ENCODE peak calls at places on chromosomes 3 and 15, in seven cellular contexts. U is H1, I is HepG2, C is A549, X is HCT116, Y is K562, P is endothelial cell of umbilical vein. K is an unnamed sample.

GRCh38 chr3:15405448-15406050 is 21.8 kb downstream of the METTL6 start:
- DNase-seq in U (no peak), I (peak), C (peak), X (peak), Y (peak), P (peak), K (peak)

GRCh38 chr3:2096196-2096595 is 2.5 kb upstream of the CNTN4 start:
- DNase-seq in U (no peak), I (no peak), C (no peak), X (no peak), Y (no peak), P (no peak), K (no peak)

GRCh38 chr3:186930639-186931486 is 537 bp downstream of the ST6GAL1 start:
- DNase-seq in U (peak), I (peak), C (peak), X (peak), Y (peak), P (peak), K (peak)

GRCh38 chr3:189914799-189915198 is 205.9 kb downstream of the P3H2 start:
- DNase-seq in U (no peak), I (no peak), C (peak), X (no peak), Y (no peak), P (peak), K (peak)

GRCh38 chr15:31453558-31454318 is 127.1 kb downstream of the KLF13 start:
- DNase-seq in U (no peak), I (no peak), C (no peak), X (no peak), Y (no peak), P (no peak), K (no peak)

GRCh38 chr3:135995766-135996165 is 30.2 kb downstream of the PPP2R3A start:
- DNase-seq in U (no peak), I (no peak), C (no peak), X (no peak), Y (no peak), P (no peak), K (no peak)

GRCh38 chr15:49415638-49416037 is 7.4 kb upstream of the FGF7 start:
- DNase-seq in U (no peak), I (no peak), C (no peak), X (no peak), Y (no peak), P (peak), K (no peak)

GRCh38 chr3:72163809-72164634 is 379.1 kb upstream of the PROK2 start:
- DNase-seq in U (no peak), I (no peak), C (no peak), X (no peak), Y (peak), P (no peak), K (peak)

GRCh38 chr3:168093790-168094189 is 1.9 kb downstream of the GOLIM4 start:
- DNase-seq in U (no peak), I (no peak), C (no peak), X (no peak), Y (no peak), P (no peak), K (no peak)

GRCh38 chr3:69012836-69013255 is 638 bp downstream of the EOGT start:
- DNase-seq in U (peak), I (peak), C (peak), X (no peak), Y (no peak), P (peak), K (peak)

GRCh38 chr3:150090006-150090405 is 119.3 kb upstream of the PFN2 start:
- DNase-seq in U (no peak), I (no peak), C (no peak), X (no peak), Y (no peak), P (no peak), K (no peak)

GRCh38 chr3:109330405-109330804 is 6.9 kb downstream of the DPPA4 start:
- DNase-seq in U (no peak), I (no peak), C (no peak), X (no peak), Y (no peak), P (no peak), K (no peak)

GRCh38 chr3:105904683-105905320 is 36.0 kb upstream of the CBLB start:
- DNase-seq in U (no peak), I (no peak), C (no peak), X (no peak), Y (no peak), P (peak), K (no peak)

GRCh38 chr15:89391685-89392257 is 57.1 kb upstream of the POLG start:
- DNase-seq in U (no peak), I (no peak), C (no peak), X (no peak), Y (no peak), P (no peak), K (no peak)

GRCh38 chr3:62722344-62722743 is 152.9 kb downstream of the CADPS start:
- DNase-seq in U (no peak), I (no peak), C (no peak), X (no peak), Y (no peak), P (no peak), K (no peak)

GRCh38 chr3:165946360-165946759 is 109.1 kb upstream of the BCHE start:
- DNase-seq in U (no peak), I (no peak), C (no peak), X (no peak), Y (no peak), P (no peak), K (no peak)

GRCh38 chr3:184361532-184361931 is at the start of the genes CLCN2 and POLR2H:
- DNase-seq in U (peak), I (peak), C (no peak), X (no peak), Y (peak), P (peak), K (peak)

GRCh38 chr3:131192701-131193100 is 166.0 kb downstream of the NEK11 start:
- DNase-seq in U (no peak), I (no peak), C (no peak), X (no peak), Y (no peak), P (no peak), K (no peak)

GRCh38 chr3:28951773-28952556 is 328.9 kb upstream of the RBMS3 start:
- DNase-seq in U (no peak), I (no peak), C (no peak), X (no peak), Y (no peak), P (no peak), K (peak)

GRCh38 chr15:76340802-76341365 is 4.3 kb downstream of the ISL2 start:
- DNase-seq in U (peak), I (no peak), C (no peak), X (no peak), Y (no peak), P (no peak), K (no peak)

GRCh38 chr3:107611775-107612469 is 89.2 kb downstream of the BBX start:
- DNase-seq in U (no peak), I (no peak), C (no peak), X (no peak), Y (no peak), P (no peak), K (no peak)

GRCh38 chr3:73143821-73144237 is 82.4 kb downstream of the EBLN2 start:
- DNase-seq in U (no peak), I (no peak), C (no peak), X (no peak), Y (peak), P (no peak), K (no peak)

GRCh38 chr15:75697523-75698398 is 14.9 kb downstream of the CSPG4 start:
- DNase-seq in U (no peak), I (no peak), C (no peak), X (no peak), Y (no peak), P (no peak), K (no peak)

GRCh38 chr3:16102905-16103364 is 71.5 kb upstream of the GALNT15 start:
- DNase-seq in U (no peak), I (peak), C (no peak), X (no peak), Y (no peak), P (no peak), K (no peak)

GRCh38 chr15:57224664-57225063 is 151.6 kb upstream of the CGNL1 start:
- DNase-seq in U (no peak), I (no peak), C (no peak), X (no peak), Y (no peak), P (no peak), K (no peak)

GRCh38 chr3:64187065-64187959 is 38.0 kb downstream of the PRICKLE2 start:
- DNase-seq in U (no peak), I (peak), C (peak), X (no peak), Y (no peak), P (peak), K (no peak)

GRCh38 chr3:18891641-18892040 is 256.7 kb upstream of the KCNH8 start:
- DNase-seq in U (no peak), I (no peak), C (no peak), X (no peak), Y (no peak), P (no peak), K (peak)

GRCh38 chr3:40780801-40781406 is 256.1 kb downstream of the ZNF621 start:
- DNase-seq in U (no peak), I (no peak), C (no peak), X (no peak), Y (no peak), P (peak), K (no peak)

GRCh38 chr3:69439683-69440270 is 53.9 kb upstream of the FRMD4B start:
- DNase-seq in U (no peak), I (peak), C (no peak), X (peak), Y (no peak), P (peak), K (peak)

GRCh38 chr3:128313181-128313725 is 153.4 kb downstream of the DNAJB8 start:
- DNase-seq in U (peak), I (no peak), C (no peak), X (no peak), Y (no peak), P (no peak), K (no peak)

GRCh38 chr15:25054943-25055342 is 100.2 kb downstream of the SNRPN start:
- DNase-seq in U (no peak), I (no peak), C (no peak), X (no peak), Y (no peak), P (no peak), K (no peak)

GRCh38 chr15:34358367-34358766 is 8.6 kb downstream of the LPCAT4 start:
- DNase-seq in U (no peak), I (no peak), C (peak), X (no peak), Y (peak), P (no peak), K (no peak)

GRCh38 chr15:82802497-82802896 is 3.4 kb downstream of the FSD2 start:
- DNase-seq in U (no peak), I (no peak), C (no peak), X (no peak), Y (peak), P (no peak), K (peak)

GRCh38 chr3:170536712-170537111 is 49.2 kb downstream of the SLC7A14 start:
- DNase-seq in U (no peak), I (no peak), C (no peak), X (no peak), Y (no peak), P (no peak), K (no peak)

GRCh38 chr15:70357453-70357852 is 259.7 kb upstream of the TLE3 start:
- DNase-seq in U (no peak), I (no peak), C (no peak), X (no peak), Y (no peak), P (no peak), K (no peak)

GRCh38 chr15:67178569-67179210 is 75.8 kb downstream of the AAGAB start:
- DNase-seq in U (no peak), I (no peak), C (no peak), X (no peak), Y (peak), P (peak), K (no peak)

DNA sequence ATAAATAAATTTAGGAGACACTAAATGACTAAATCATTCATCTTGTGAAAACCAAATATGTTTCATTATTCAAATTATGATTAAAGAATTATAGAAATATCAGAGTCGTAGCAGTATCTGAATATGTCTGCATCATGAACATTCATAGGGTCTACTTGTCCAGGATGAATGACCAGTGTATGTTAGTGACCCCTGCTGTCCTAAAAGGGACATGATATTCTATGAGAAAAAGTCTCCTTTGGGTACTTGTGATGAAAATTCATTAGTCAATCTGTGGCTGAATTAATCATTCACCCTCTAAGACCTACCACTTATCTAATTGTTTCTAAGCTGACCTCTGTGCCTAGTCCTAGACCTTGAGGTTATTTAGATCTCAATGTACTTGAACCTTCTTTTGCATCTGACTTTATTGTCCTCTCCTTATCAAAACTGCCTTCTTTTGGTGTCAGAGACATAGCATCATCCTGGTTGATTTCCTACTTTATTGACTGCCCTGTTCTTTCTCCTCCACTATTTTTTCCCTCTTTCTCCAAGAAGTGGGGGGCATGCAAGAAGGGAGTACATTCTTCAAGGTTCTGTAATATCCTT is 799.3 kb downstream of the DIPK2A start:
- DNase-seq in U (no peak), I (peak), C (no peak), X (peak), Y (no peak), P (peak), K (peak)
- TF ChIP-seq CTCF in U (peak), I (peak), C (peak), X (peak), Y (peak), P (peak), K (no peak)

GRCh38 chr3:59644479-59645075 is 594.8 kb upstream of the CFAP20DC start:
- DNase-seq in U (no peak), I (no peak), C (no peak), X (no peak), Y (no peak), P (no peak), K (no peak)
- TF ChIP-seq POLR2A in U (no peak), I (no peak), C (no peak), X (no peak), Y (no peak), P (no peak), K (no peak)

GRCh38 chr15:92059036-92059970 is 205.8 kb downstream of the SLCO3A1 start:
- DNase-seq in U (no peak), I (no peak), C (no peak), X (no peak), Y (no peak), P (no peak), K (no peak)
- TF ChIP-seq MAX in U (no peak), I (no peak), C (no peak), X (no peak), Y (no peak), P (no peak), K (no peak)

GRCh38 chr15:73522011-73522410 is 79.0 kb downstream of the REC114 start:
- DNase-seq in U (no peak), I (no peak), C (no peak), X (no peak), Y (no peak), P (no peak), K (no peak)
- TF ChIP-seq CTCF in U (no peak), I (no peak), C (no peak), X (no peak), Y (no peak), P (no peak), K (no peak)

GRCh38 chr3:46564190-46565112 is 1.7 kb downstream of the LRRC2 start:
- DNase-seq in U (peak), I (no peak), C (no peak), X (no peak), Y (no peak), P (no peak), K (no peak)
- TF ChIP-seq POLR2A in U (no peak), I (no peak), C (no peak), X (no peak), Y (no peak), P (no peak), K (no peak)

DNA sequence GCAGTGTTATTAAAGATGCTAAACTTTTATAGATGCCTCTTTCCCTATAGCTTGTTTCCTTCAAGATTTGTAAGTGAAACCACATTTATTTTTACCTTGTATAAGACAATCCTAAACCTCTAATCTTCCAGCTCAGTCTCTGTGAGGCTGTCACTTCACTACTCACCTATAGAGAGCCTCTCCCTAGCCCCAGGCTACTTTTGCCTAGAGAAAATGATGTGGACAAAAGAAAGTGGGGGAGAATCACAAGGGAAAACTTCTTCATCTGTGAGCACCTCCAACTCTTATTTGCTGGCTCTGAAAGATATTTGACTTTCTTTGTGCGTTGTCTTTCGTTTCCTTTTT is 74.9 kb upstream of the SCN5A start:
- DNase-seq in U (no peak), I (no peak), C (no peak), X (no peak), Y (no peak), P (no peak), K (no peak)
- TF ChIP-seq MAX in U (no peak), I (no peak), C (no peak), X (no peak), Y (no peak), P (no peak), K (no peak)

DNA sequence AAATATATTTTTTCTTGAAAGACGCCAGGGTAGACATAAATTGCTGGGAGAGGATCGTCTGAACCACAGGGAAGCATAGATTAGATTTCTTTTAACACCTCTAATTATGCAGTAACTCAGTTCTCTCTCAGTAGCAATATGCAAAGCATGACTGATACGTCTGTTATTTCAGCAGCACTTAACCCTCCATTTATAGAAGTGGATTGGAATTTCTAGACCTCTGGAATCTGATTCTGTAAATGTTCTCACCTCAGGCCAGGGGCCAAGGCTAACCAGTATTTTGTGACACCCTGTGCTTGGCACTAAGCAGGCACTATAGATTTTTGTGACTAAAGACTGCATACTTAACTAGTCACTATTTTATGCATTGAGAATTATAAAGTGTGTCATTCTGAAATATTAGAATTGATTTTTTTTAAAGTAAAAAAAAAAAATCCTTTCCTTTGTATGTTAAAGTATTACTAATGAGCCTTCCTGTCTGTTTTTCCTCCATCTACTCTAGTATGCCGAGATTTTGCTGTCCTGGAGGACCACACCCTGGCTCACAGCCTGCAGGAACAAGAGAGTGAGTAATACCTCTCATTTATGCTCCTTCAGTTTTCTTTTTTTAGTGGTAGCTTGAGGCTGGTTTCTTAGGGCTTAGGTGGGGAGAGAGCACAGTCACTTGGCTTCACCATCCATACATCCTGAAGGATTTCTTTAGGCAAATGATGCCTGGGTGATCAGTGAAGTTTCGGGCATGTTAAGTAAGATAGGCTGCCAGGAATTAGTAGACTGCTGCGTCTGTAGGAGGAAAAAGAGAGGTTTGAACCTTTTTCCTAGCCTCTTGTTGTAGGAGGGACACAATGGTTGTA is 26.5 kb upstream of the UTS2B start:
- DNase-seq in U (no peak), I (no peak), C (no peak), X (peak), Y (no peak), P (peak), K (no peak)
- TF ChIP-seq CTCF in U (no peak), I (no peak), C (no peak), X (no peak), Y (no peak), P (no peak), K (no peak)

K was measured in NB4.